ENCODE peak calls at places on chromosomes 6 and 20, in ten cellular contexts. T is pancreas, N is GM23338, D is mammary epithelial cell, C is fibroblast of lung, X is osteoblast, Z is sigmoid colon, Q is upper lobe of left lung, I is OCI-LY7, L is lung. A is an unnamed sample.
A peak's percentile ranks its signal among the peaks of the same experiment; 100 is the strongest.

GRCh38 chr6:157966990-157967389 is 14.7 kb upstream of the SYNJ2 start:
- DNase-seq in T (no peak), L (no peak), C (no peak), I (no peak), Z (peak; percentile 4), Q (no peak), D (no peak), X (no peak), N (no peak), A (no peak)

GRCh38 chr6:149060985-149061760 is 256.3 kb upstream of the TAB2 start:
- DNase-seq in X (no peak), N (no peak), Q (no peak), L (no peak), Z (no peak), C (peak; percentile 80), T (no peak), D (no peak), I (no peak), A (no peak)

GRCh38 chr6:149305372-149305771 is 12.1 kb upstream of the TAB2 start:
- DNase-seq in D (no peak), N (no peak), C (no peak), X (no peak), L (no peak), Z (no peak), T (no peak), Q (no peak), I (no peak), A (no peak)

GRCh38 chr6:88574666-88575065 is 388.8 kb downstream of the RNGTT start:
- DNase-seq in Z (no peak), T (no peak), C (no peak), Q (no peak), I (no peak), N (no peak), D (no peak), L (no peak), X (no peak), A (no peak)

GRCh38 chr20:8858181-8858794 is 210.6 kb upstream of the PLCB4 start:
- DNase-seq in C (peak; percentile 16), Q (no peak), T (no peak), I (no peak), D (no peak), Z (no peak), L (no peak), X (no peak), N (no peak), A (no peak)

GRCh38 chr6:13302291-13302690 is 26.0 kb downstream of the TBC1D7 start:
- DNase-seq in I (no peak), T (no peak), X (no peak), L (peak; percentile 27), Q (no peak), Z (no peak), C (no peak), D (no peak), N (no peak), A (peak; percentile 62)

GRCh38 chr6:163324928-163325784 is 89.4 kb upstream of the QKI start:
- DNase-seq in I (no peak), D (no peak), Z (peak; percentile 78), X (peak; percentile 92), N (no peak), Q (peak; percentile 56), L (no peak), C (peak; percentile 42), T (no peak), A (peak; percentile 62)

GRCh38 chr6:80468398-80468797 is 361.9 kb downstream of the BCKDHB start:
- DNase-seq in Z (no peak), I (no peak), X (no peak), D (no peak), Q (no peak), L (no peak), N (no peak), T (no peak), C (no peak), A (no peak)

GRCh38 chr6:37021356-37022129 is 16.1 kb downstream of the FGD2 start:
- DNase-seq in C (peak; percentile 62), T (no peak), Z (no peak), N (peak; percentile 76), L (no peak), I (peak; percentile 45), X (no peak), Q (no peak), D (peak; percentile 67), A (no peak)

GRCh38 chr6:35920793-35921732 is at the start of gene SRPK1:
- DNase-seq in D (peak; percentile 85), T (peak; percentile 96), C (peak; percentile 76), N (peak; percentile 92), L (peak; percentile 86), I (peak; percentile 93), X (peak; percentile 99), Z (peak; percentile 93), Q (peak; percentile 93), A (peak; percentile 75)

GRCh38 chr6:35919085-35919826 is 1.6 kb downstream of the SRPK1 start:
- DNase-seq in C (peak; percentile 56), T (no peak), Q (no peak), N (peak; percentile 52), D (peak; percentile 68), L (no peak), I (peak; percentile 38), X (peak; percentile 55), Z (no peak), A (no peak)

GRCh38 chr6:35922139-35922554 is 1.2 kb upstream of the SRPK1 start:
- DNase-seq in L (no peak), C (no peak), Q (no peak), Z (no peak), N (no peak), X (no peak), T (no peak), I (peak; percentile 8), D (no peak), A (no peak)

GRCh38 chr6:35916056-35916455 is 4.8 kb downstream of the SRPK1 start:
- DNase-seq in X (no peak), T (no peak), I (no peak), Q (no peak), D (no peak), L (no peak), N (no peak), Z (no peak), C (no peak), A (no peak)

DNA sequence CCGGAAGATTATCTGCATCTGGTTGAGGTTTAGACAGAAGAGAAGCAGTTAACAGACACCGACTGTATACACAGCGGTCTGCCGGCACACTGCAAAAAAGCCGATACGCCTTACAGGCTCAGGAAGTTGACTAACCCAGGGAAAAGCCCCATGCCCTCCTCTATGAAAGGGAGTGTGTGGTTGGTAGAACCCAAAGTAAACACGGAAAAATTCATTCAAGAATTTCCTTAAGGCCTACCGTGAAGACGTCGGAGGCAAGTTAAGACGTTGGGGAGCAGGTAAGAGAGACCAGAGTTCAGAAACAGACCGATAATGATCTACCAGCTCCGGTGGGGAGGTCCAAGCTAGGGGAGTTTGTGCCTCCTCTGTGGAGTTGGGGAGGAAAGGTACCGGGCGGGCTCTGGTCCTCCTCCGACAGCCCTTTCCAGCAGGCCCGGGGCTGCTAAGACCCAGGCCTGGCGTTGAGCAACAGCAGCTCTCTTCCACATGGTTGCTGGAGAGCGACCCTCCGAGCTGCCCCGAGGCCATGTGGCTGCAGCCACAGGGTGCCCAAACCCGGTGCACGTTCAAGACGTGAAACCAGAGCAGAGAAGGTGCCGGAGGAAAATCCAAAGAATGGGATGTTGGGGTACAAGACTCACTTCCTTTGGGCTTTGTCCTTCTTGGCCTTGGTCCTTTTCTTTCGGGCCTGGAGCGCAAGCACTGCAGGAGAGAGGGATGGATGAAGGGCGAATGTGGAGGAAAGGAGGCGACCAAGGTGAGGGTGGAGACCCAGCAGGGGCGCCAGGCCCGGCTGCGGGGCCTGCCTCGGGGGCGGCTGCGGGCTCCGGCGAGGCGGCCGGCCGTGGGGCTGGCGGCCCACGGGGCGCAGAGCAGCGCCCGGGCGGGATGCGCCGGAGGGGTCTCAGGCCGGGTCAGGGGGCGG is 809 bp downstream of the SRPK1 start:
- DNase-seq in C (peak; percentile 63), N (peak; percentile 58), D (peak; percentile 85), I (peak; percentile 51), T (peak; percentile 63), Q (peak; percentile 73), X (peak; percentile 90), Z (peak; percentile 65), L (peak; percentile 37), A (no peak)
- H3K4me3 ChIP-seq in C (peak overlapping the region; percentile 63), N (peak overlapping the region; percentile 98), D (peak overlapping the region; percentile 89), I (peak overlapping the region; percentile 93), T (peak overlapping the region; percentile 69), Q (peak overlapping the region; percentile 99), X (peak overlapping the region; percentile 80), Z (peak overlapping the region; percentile 99), L (peak overlapping the region; percentile 95), A (peak overlapping the region; percentile 84)

DNA sequence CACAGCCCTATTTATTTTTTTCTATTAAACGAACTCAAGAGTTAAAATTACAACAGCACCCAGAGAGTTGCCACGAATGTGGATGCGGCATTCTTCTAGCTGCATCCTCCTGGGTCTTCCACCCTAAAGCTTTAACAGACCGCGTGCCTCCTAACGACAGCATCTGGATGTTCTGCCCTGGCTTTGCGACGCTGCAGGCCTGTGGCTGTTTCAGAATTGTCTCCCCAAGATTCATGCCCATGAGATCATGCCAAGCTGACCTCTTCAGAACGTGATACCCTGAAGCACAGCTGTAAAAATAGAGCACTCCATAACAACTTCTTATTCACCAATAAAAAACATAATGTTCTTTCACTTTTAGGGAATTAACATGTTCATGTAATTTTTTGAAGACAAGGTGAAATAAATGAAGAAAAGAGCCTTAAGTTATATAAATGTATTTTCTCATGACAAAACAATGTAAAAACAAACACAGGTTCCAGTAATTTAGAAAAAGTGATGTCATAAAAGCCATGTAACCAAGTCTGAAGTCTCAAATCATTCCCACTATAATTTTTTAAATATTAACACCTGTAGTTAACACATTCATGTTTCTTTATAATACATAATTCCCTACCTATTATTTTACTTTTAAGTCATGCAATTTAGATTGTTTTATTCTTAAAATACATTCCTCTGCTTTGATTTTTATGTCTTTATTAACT is 26.5 kb downstream of the HIVEP2 start:
- DNase-seq in L (no peak), X (no peak), N (no peak), T (no peak), I (no peak), Z (no peak), D (no peak), Q (no peak), C (no peak), A (no peak)
- TF ChIP-seq CTCF in L (no peak), X (no peak), N (no peak), T (no peak), I (no peak), Z (no peak), D (no peak), Q (no peak), C (no peak), A (no peak)

DNA sequence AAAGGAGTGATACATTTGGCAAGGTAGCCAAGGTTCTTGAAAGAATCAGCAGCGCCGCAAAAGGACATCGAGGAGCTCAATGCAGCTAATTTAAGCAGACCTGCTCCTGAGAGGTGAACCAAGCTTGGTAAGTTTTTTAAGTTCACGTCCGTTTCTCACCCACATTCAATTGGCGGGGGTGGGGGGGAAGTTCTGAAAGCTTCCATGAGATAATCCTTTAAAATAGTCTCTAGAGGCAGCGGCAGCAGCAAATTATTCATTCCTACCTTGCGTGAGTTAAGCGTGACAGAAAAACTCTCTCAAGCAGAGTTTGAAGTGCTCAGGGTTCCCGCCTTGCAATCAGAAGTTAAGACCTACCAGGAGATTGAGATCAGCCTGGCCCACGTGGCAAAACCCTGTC is 97.3 kb upstream of the NHSL1 start:
- DNase-seq in I (no peak), N (no peak), C (no peak), T (no peak), D (no peak), X (no peak), L (no peak), Q (no peak), Z (no peak), A (no peak)
- H3K27ac ChIP-seq in I (no peak overlapping the region), N (no peak overlapping the region), C (no peak overlapping the region), T (no peak overlapping the region), D (no peak overlapping the region), X (peak overlapping the region; percentile 58), L (no peak overlapping the region), Q (no peak overlapping the region), Z (no peak overlapping the region), A (no peak overlapping the region)

GRCh38 chr20:36744764-36745191 is 1.1 kb downstream of the NDRG3 start:
- DNase-seq in L (no peak), D (peak; percentile 21), Q (peak; percentile 40), N (peak; percentile 42), T (peak; percentile 62), C (no peak), X (peak; percentile 95), Z (no peak), I (no peak), A (no peak)
- H3K4me3 ChIP-seq in L (no peak overlapping the region), D (peak overlapping the region; percentile 89), Q (peak overlapping the region; percentile 96), N (peak overlapping the region; percentile 93), T (no peak overlapping the region), C (peak overlapping the region; percentile 79), X (peak overlapping the region; percentile 72), Z (peak overlapping the region; percentile 99), I (peak overlapping the region; percentile 85), A (peak overlapping the region; percentile 72)